ENCODE peak calls at places on chromosomes 7 and 10, in ten cellular contexts. One of them, this sample, is unnamed.
A peak's percentile ranks its signal among the peaks of the same experiment; 100 is the strongest.

GRCh38 chr7:138825049-138825721 is 27.2 kb upstream of the ATP6V0A4 start:
- DNase-seq in occipital lobe: no peak
- DNase-seq in globus pallidus: no peak
- DNase-seq in GM20000: no peak
- DNase-seq in NCI-H1436 treated with DMSO at 0.1 percent for 48 hours: no peak
- DNase-seq in activated B cell treated with CpG ODN at 0.5 μM for 24 hours: no peak
- DNase-seq in heart right ventricle: no peak
- DNase-seq in choroid plexus epithelial cell: no peak
- DNase-seq in nephron progenitor cell: no peak
- DNase-seq in SHP77: no peak
- DNase-seq in this sample: no peak

GRCh38 chr10:124791378-124792348 is at the start of gene EEF1AKMT2:
- DNase-seq in SHP77: peak; percentile 75
- DNase-seq in NCI-H1436 treated with DMSO at 0.1 percent for 48 hours: peak; percentile 77
- DNase-seq in choroid plexus epithelial cell: peak; percentile 86
- DNase-seq in heart right ventricle: peak; percentile 88
- DNase-seq in nephron progenitor cell: peak; percentile 91
- DNase-seq in GM20000: peak; percentile 95
- DNase-seq in activated B cell treated with CpG ODN at 0.5 μM for 24 hours: peak; percentile 85
- DNase-seq in occipital lobe: peak; percentile 71
- DNase-seq in globus pallidus: peak; percentile 81
- DNase-seq in this sample: peak; percentile 87

GRCh38 chr7:51607447-51607846 is 290.8 kb upstream of the COBL start:
- DNase-seq in activated B cell treated with CpG ODN at 0.5 μM for 24 hours: no peak
- DNase-seq in heart right ventricle: no peak
- DNase-seq in nephron progenitor cell: no peak
- DNase-seq in occipital lobe: no peak
- DNase-seq in SHP77: no peak
- DNase-seq in globus pallidus: no peak
- DNase-seq in NCI-H1436 treated with DMSO at 0.1 percent for 48 hours: no peak
- DNase-seq in GM20000: no peak
- DNase-seq in choroid plexus epithelial cell: no peak
- DNase-seq in this sample: no peak

GRCh38 chr10:69254877-69255276 is 23.4 kb upstream of the HK1 start:
- DNase-seq in NCI-H1436 treated with DMSO at 0.1 percent for 48 hours: no peak
- DNase-seq in activated B cell treated with CpG ODN at 0.5 μM for 24 hours: no peak
- DNase-seq in SHP77: no peak
- DNase-seq in globus pallidus: no peak
- DNase-seq in occipital lobe: no peak
- DNase-seq in choroid plexus epithelial cell: no peak
- DNase-seq in heart right ventricle: no peak
- DNase-seq in GM20000: no peak
- DNase-seq in nephron progenitor cell: no peak
- DNase-seq in this sample: no peak

GRCh38 chr7:123747620-123748141 is 1.1 kb downstream of the WASL start:
- DNase-seq in globus pallidus: peak; percentile 37
- DNase-seq in occipital lobe: no peak
- DNase-seq in choroid plexus epithelial cell: peak; percentile 94
- DNase-seq in heart right ventricle: peak; percentile 26
- DNase-seq in NCI-H1436 treated with DMSO at 0.1 percent for 48 hours: no peak
- DNase-seq in GM20000: peak; percentile 51
- DNase-seq in SHP77: peak; percentile 43
- DNase-seq in nephron progenitor cell: peak; percentile 59
- DNase-seq in activated B cell treated with CpG ODN at 0.5 μM for 24 hours: no peak
- DNase-seq in this sample: peak; percentile 16

GRCh38 chr7:103988468-103989199 is 824 bp downstream of the RELN start:
- DNase-seq in occipital lobe: no peak
- DNase-seq in GM20000: peak; percentile 24
- DNase-seq in heart right ventricle: no peak
- DNase-seq in activated B cell treated with CpG ODN at 0.5 μM for 24 hours: no peak
- DNase-seq in globus pallidus: no peak
- DNase-seq in NCI-H1436 treated with DMSO at 0.1 percent for 48 hours: no peak
- DNase-seq in SHP77: no peak
- DNase-seq in choroid plexus epithelial cell: peak; percentile 10
- DNase-seq in nephron progenitor cell: peak; percentile 29
- DNase-seq in this sample: no peak

GRCh38 chr7:130490287-130490686 is 1.6 kb upstream of the MEST start:
- DNase-seq in activated B cell treated with CpG ODN at 0.5 μM for 24 hours: no peak
- DNase-seq in globus pallidus: no peak
- DNase-seq in choroid plexus epithelial cell: no peak
- DNase-seq in occipital lobe: no peak
- DNase-seq in NCI-H1436 treated with DMSO at 0.1 percent for 48 hours: no peak
- DNase-seq in GM20000: no peak
- DNase-seq in nephron progenitor cell: peak; percentile 57
- DNase-seq in SHP77: no peak
- DNase-seq in heart right ventricle: no peak
- DNase-seq in this sample: no peak

GRCh38 chr10:93435621-93436385 is 46.3 kb downstream of the MYOF start:
- DNase-seq in SHP77: no peak
- DNase-seq in nephron progenitor cell: no peak
- DNase-seq in GM20000: no peak
- DNase-seq in choroid plexus epithelial cell: peak; percentile 85
- DNase-seq in heart right ventricle: no peak
- DNase-seq in activated B cell treated with CpG ODN at 0.5 μM for 24 hours: no peak
- DNase-seq in occipital lobe: no peak
- DNase-seq in globus pallidus: no peak
- DNase-seq in NCI-H1436 treated with DMSO at 0.1 percent for 48 hours: no peak
- DNase-seq in this sample: no peak

GRCh38 chr10:909831-910230 is 21.7 kb downstream of the LARP4B start:
- DNase-seq in GM20000: no peak
- DNase-seq in choroid plexus epithelial cell: peak; percentile 84
- DNase-seq in activated B cell treated with CpG ODN at 0.5 μM for 24 hours: no peak
- DNase-seq in nephron progenitor cell: no peak
- DNase-seq in globus pallidus: no peak
- DNase-seq in heart right ventricle: no peak
- DNase-seq in SHP77: no peak
- DNase-seq in occipital lobe: no peak
- DNase-seq in NCI-H1436 treated with DMSO at 0.1 percent for 48 hours: no peak
- DNase-seq in this sample: no peak

GRCh38 chr10:94677691-94678090 is 5.8 kb upstream of the CYP2C18 start:
- DNase-seq in activated B cell treated with CpG ODN at 0.5 μM for 24 hours: no peak
- DNase-seq in choroid plexus epithelial cell: peak; percentile 2
- DNase-seq in SHP77: no peak
- DNase-seq in nephron progenitor cell: no peak
- DNase-seq in occipital lobe: no peak
- DNase-seq in GM20000: no peak
- DNase-seq in NCI-H1436 treated with DMSO at 0.1 percent for 48 hours: no peak
- DNase-seq in globus pallidus: no peak
- DNase-seq in heart right ventricle: no peak
- DNase-seq in this sample: no peak

GRCh38 chr10:34109481-34109880 is 705.6 kb downstream of the PARD3 start:
- DNase-seq in occipital lobe: no peak
- DNase-seq in nephron progenitor cell: no peak
- DNase-seq in globus pallidus: no peak
- DNase-seq in GM20000: no peak
- DNase-seq in SHP77: no peak
- DNase-seq in heart right ventricle: no peak
- DNase-seq in NCI-H1436 treated with DMSO at 0.1 percent for 48 hours: no peak
- DNase-seq in choroid plexus epithelial cell: no peak
- DNase-seq in activated B cell treated with CpG ODN at 0.5 μM for 24 hours: no peak
- DNase-seq in this sample: no peak